ENCODE peak calls at places on chromosomes 1 and 21, in six cellular contexts. K, H, B, G, E and P are unnamed samples.

GRCh38 chr1:55571767-55572166 is 356.6 kb upstream of the USP24 start:
- DNase-seq in K (no peak), H (no peak), B (no peak), G (no peak), E (no peak), P (peak; percentile 36)

GRCh38 chr1:206469411-206469932 is 804 bp upstream of the IKBKE start:
- DNase-seq in K (no peak), H (no peak), B (no peak), G (no peak), E (no peak), P (no peak)

GRCh38 chr1:162656266-162656665 is 24.0 kb downstream of the DDR2 start:
- DNase-seq in K (no peak), H (no peak), B (no peak), G (no peak), E (no peak), P (no peak)

GRCh38 chr1:22877112-22877915 is 95.4 kb downstream of the LACTBL1 start:
- DNase-seq in K (no peak), H (no peak), B (no peak), G (no peak), E (no peak), P (no peak)

GRCh38 chr1:27015260-27015659 is 2.6 kb upstream of the TENT5B start:
- DNase-seq in K (no peak), H (no peak), B (no peak), G (no peak), E (no peak), P (no peak)

GRCh38 chr1:158179301-158180041 is 1.2 kb upstream of the CD1D start:
- DNase-seq in K (no peak), H (no peak), B (no peak), G (no peak), E (no peak), P (no peak)

GRCh38 chr1:173663159-173663558 is 6.5 kb downstream of the ANKRD45 start:
- DNase-seq in K (no peak), H (no peak), B (no peak), G (no peak), E (no peak), P (no peak)

GRCh38 chr1:217089239-217090014 is 366.2 kb upstream of the ESRRG start:
- DNase-seq in K (no peak), H (peak; percentile 63), B (peak; percentile 82), G (peak; percentile 51), E (no peak), P (peak; percentile 61)

GRCh38 chr1:35031103-35031452 is 667 bp downstream of the ZMYM6 start:
- DNase-seq in K (no peak), H (peak; percentile 43), B (peak; percentile 39), G (no peak), E (peak; percentile 36), P (peak; percentile 57)

GRCh38 chr1:226149806-226150205 is 36.7 kb downstream of the ACBD3 start:
- DNase-seq in K (no peak), H (no peak), B (peak; percentile 49), G (no peak), E (no peak), P (no peak)

GRCh38 chr1:71086331-71086730 is 5.5 kb upstream of the ZRANB2 start:
- DNase-seq in K (no peak), H (no peak), B (no peak), G (no peak), E (no peak), P (peak; percentile 43)

GRCh38 chr1:1240822-1241587 is 5.5 kb downstream of the C1QTNF12 start:
- DNase-seq in K (no peak), H (no peak), B (no peak), G (no peak), E (no peak), P (no peak)

GRCh38 chr21:17048974-17049373 is 463.9 kb upstream of the CXADR start:
- DNase-seq in K (no peak), H (no peak), B (no peak), G (no peak), E (no peak), P (no peak)

GRCh38 chr1:112002525-112002924 is 13.1 kb upstream of the KCND3 start:
- DNase-seq in K (no peak), H (no peak), B (no peak), G (no peak), E (no peak), P (no peak)

GRCh38 chr1:186497651-186498050 is 36.7 kb upstream of the PDC start:
- DNase-seq in K (no peak), H (no peak), B (no peak), G (no peak), E (no peak), P (no peak)

GRCh38 chr1:111515291-111516007 is 12.0 kb upstream of the ADORA3 start:
- DNase-seq in K (no peak), H (no peak), B (peak; percentile 39), G (peak; percentile 84), E (peak; percentile 64), P (peak; percentile 45)

GRCh38 chr1:90724926-90725325 is 7.8 kb upstream of the BARHL2 start:
- DNase-seq in K (no peak), H (peak; percentile 45), B (no peak), G (no peak), E (no peak), P (no peak)

GRCh38 chr1:79128726-79129125 is 122.2 kb upstream of the ADGRL4 start:
- DNase-seq in K (no peak), H (no peak), B (peak; percentile 12), G (no peak), E (no peak), P (peak; percentile 79)

GRCh38 chr1:79129914-79130313 is 123.4 kb upstream of the ADGRL4 start:
- DNase-seq in K (no peak), H (no peak), B (peak; percentile 38), G (no peak), E (no peak), P (no peak)

DNA sequence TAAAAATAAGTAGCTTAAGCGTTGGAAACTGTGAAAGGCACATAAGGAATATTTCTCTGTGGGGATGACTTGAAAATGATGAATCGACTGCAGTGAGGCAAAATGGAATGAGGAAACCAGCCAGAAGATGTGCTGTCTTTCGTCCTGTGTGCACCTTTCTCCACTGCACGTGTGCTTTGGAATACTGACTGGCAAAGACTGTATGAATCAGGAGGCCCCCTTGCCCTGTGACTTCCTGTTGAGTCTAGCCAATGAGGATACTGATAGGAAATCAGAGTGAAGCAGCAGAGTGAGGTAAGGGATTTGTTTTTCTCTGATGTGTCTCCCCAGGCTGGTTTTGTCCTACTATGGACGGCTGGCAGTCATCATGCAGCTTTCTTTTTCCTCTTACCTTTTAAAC is 118.2 kb upstream of the ADGRL4 start:
- DNase-seq in K (no peak), H (no peak), B (no peak), G (no peak), E (no peak), P (no peak)
- H3K4me3 ChIP-seq in K (no peak overlapping the region), H (no peak overlapping the region), B (no peak overlapping the region), G (no peak overlapping the region), E (no peak overlapping the region), P (no peak overlapping the region)

DNA sequence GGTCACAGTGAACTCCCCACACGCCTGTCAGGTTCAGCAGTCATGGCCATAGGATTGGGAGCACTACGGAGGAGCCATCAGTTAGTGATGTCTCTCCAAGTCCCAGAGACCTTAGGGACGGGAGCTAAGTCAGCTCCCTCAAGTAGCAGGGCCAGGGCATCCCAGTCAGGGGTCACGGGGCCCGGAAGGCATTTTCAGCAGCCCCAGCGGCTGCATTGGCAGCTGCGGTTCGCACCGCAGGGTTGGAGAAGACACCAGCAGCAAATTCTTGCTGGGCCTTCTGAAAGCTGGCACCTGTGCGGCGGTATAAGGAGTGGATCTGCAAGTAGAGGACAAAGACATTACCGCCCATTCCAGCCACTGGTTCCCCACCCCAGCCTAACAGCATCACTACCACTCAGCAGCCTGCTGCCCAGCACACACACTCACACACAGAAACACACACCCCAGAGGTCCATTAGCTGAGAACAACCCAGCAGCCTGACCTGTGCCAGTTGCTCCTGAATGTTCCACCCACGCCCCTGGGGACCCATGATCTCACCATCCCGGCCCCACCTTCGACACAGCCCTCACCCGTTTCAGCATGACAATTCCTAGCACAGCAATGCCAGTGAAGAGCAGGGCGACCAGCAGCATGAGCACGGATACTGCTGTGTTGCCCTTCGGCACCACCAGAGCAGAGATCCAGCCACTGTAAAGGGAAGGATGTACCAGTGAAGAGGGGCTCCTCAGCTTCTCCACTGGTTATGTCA is 994 bp upstream of the ENTREP3 start:
- DNase-seq in K (no peak), H (no peak), B (no peak), G (no peak), E (no peak), P (no peak)
- H3K4me3 ChIP-seq in K (no peak overlapping the region), H (no peak overlapping the region), B (peak overlapping the region; percentile 79), G (peak overlapping the region; percentile 97), E (peak overlapping the region; percentile 73), P (no peak overlapping the region)

DNA sequence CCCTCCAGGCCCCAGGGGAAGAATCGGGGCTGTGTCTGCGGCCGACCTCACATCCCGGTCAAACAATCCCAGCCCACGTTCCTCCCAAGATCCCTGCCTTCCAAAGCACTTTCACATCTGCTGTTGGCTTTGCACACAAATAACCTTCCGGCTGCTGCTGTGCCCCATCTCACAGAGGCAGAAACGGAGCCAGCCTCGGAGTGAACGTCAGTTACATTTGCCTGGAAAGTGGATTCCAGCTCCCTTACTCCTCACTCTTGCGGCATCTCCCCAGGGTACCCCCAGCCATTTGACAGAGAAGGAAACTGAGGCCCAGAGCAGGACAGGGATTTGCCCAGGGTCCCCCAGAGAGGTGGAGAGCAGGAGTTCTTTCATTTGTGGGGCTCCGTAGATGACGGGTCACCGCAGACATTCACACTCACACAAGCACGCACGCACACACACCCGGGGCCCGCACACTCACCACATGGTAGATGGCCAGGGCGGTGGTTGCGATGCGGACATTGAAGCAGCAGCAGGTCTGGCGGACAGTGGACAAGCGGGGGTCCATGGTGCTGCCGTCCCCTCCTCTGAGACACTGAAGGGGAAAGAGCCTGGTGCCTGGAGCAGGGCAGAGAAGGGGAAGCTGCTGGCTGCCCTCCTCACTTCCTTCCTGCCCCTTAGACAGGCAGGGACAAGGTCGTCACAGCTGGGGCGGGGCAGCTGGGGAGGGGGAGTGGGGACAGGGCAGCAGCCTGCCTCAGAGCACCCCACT is at the start of gene LAPTM5:
- DNase-seq in K (peak; percentile 55), H (no peak), B (no peak), G (peak; percentile 68), E (no peak), P (peak; percentile 23)
- H3K4me3 ChIP-seq in K (peak within 1 kb of the TSS; percentile 20), H (no peak within 1 kb of the TSS), B (no peak within 1 kb of the TSS), G (peak within 1 kb of the TSS; percentile 36), E (no peak within 1 kb of the TSS), P (no peak within 1 kb of the TSS)

GRCh38 chr1:14111121-14111520 is 411.1 kb downstream of the PRDM2 start:
- DNase-seq in K (no peak), H (no peak), B (no peak), G (no peak), E (no peak), P (no peak)

GRCh38 chr1:14106679-14107313 is 406.8 kb downstream of the PRDM2 start:
- DNase-seq in K (no peak), H (no peak), B (no peak), G (no peak), E (no peak), P (no peak)

GRCh38 chr1:14110040-14110439 is 410.1 kb downstream of the PRDM2 start:
- DNase-seq in K (no peak), H (no peak), B (no peak), G (no peak), E (no peak), P (no peak)

GRCh38 chr1:14108356-14109275 is 408.6 kb downstream of the PRDM2 start:
- DNase-seq in K (no peak), H (no peak), B (no peak), G (no peak), E (no peak), P (no peak)

DNA sequence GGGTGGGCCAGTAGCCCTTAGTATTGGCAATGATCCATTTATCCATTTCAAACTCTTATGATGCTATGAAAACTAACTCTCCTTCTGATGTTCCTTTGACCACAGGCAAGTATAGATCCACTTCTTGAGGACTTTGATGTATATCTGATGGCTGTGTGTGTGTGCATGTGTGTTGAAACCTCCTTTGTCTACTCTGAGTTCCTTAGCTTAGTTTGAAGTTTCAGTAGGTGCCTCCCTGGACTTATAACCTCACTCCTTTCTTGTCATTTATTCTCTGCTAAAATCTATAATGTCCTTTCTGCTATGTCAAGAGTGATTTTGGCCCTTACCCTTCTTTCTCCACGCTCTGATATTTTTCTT is 409.3 kb downstream of the PRDM2 start:
- DNase-seq in K (no peak), H (no peak), B (no peak), G (no peak), E (no peak), P (no peak)
- H3K4me3 ChIP-seq in K (no peak overlapping the region), H (no peak overlapping the region), B (no peak overlapping the region), G (no peak overlapping the region), E (no peak overlapping the region), P (no peak overlapping the region)